ENCODE peak calls at places on chromosomes 6 and 20, in five cellular contexts. One of them, this sample, is unnamed.

GRCh38 chr20:32338665-32339064 is 19.5 kb upstream of the ASXL1 start:
- DNase-seq in endothelial cell: no peak
- DNase-seq in SK-N-SH: no peak
- DNase-seq in adrenal gland: peak
- DNase-seq in cardiac muscle cell: no peak
- DNase-seq in this sample: no peak

GRCh38 chr20:13816757-13817156 is 31.9 kb downstream of the NDUFAF5 start:
- DNase-seq in endothelial cell: no peak
- DNase-seq in SK-N-SH: no peak
- DNase-seq in adrenal gland: no peak
- DNase-seq in cardiac muscle cell: no peak
- DNase-seq in this sample: no peak

GRCh38 chr6:9901376-9901775 is 513.5 kb downstream of the TFAP2A start:
- DNase-seq in endothelial cell: no peak
- DNase-seq in SK-N-SH: no peak
- DNase-seq in adrenal gland: no peak
- DNase-seq in cardiac muscle cell: no peak
- DNase-seq in this sample: no peak

GRCh38 chr6:41527721-41528408 is 18.3 kb upstream of the FOXP4 start:
- DNase-seq in endothelial cell: no peak
- DNase-seq in SK-N-SH: no peak
- DNase-seq in adrenal gland: no peak
- DNase-seq in cardiac muscle cell: peak
- DNase-seq in this sample: peak

GRCh38 chr6:65776332-65776731 is 69.3 kb upstream of the EYS start:
- DNase-seq in endothelial cell: no peak
- DNase-seq in SK-N-SH: no peak
- DNase-seq in adrenal gland: peak
- DNase-seq in cardiac muscle cell: no peak
- DNase-seq in this sample: no peak

GRCh38 chr20:24208652-24209051 is 220.1 kb upstream of the GGTLC1 start:
- DNase-seq in endothelial cell: peak
- DNase-seq in SK-N-SH: no peak
- DNase-seq in adrenal gland: no peak
- DNase-seq in cardiac muscle cell: no peak
- DNase-seq in this sample: peak

GRCh38 chr6:72787521-72788031 is 165.7 kb downstream of the KCNQ5 start:
- DNase-seq in endothelial cell: no peak
- DNase-seq in SK-N-SH: no peak
- DNase-seq in adrenal gland: no peak
- DNase-seq in cardiac muscle cell: peak
- DNase-seq in this sample: no peak

GRCh38 chr20:36482044-36482473 is 59.3 kb upstream of the MYL9 start:
- DNase-seq in endothelial cell: no peak
- DNase-seq in SK-N-SH: no peak
- DNase-seq in adrenal gland: peak
- DNase-seq in cardiac muscle cell: no peak
- DNase-seq in this sample: no peak

DNA sequence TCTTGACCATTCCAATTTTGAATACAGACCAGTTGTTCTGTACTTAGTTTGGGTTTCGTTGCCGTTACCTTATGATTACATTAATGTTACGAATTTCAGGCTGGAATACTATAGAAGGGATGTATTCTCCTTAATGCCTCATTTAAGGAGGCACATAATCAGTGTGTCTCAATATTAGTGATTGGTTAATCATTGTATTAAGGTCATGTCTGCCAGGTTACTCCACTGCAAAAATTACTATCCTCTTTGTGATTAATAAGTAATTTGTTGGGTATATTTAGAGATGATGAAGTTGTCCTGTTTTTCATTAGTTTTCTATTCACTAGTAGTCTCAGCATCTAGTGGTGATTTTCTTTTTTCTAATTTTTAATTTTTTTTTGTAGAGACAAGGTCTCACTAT is 66.3 kb downstream of the CBFA2T2 start:
- DNase-seq in endothelial cell: no peak
- DNase-seq in SK-N-SH: no peak
- DNase-seq in adrenal gland: no peak
- DNase-seq in cardiac muscle cell: no peak
- DNase-seq in this sample: no peak
- TF ChIP-seq CTCF in endothelial cell: no peak
- TF ChIP-seq CTCF in SK-N-SH: no peak
- TF ChIP-seq CTCF in adrenal gland: no peak
- TF ChIP-seq CTCF in cardiac muscle cell: no peak
- TF ChIP-seq CTCF in this sample: no peak

GRCh38 chr6:4727671-4728435 is 48.4 kb upstream of the CDYL start:
- DNase-seq in endothelial cell: no peak
- DNase-seq in SK-N-SH: no peak
- DNase-seq in adrenal gland: no peak
- DNase-seq in cardiac muscle cell: peak
- DNase-seq in this sample: no peak
- TF ChIP-seq CTCF in endothelial cell: no peak
- TF ChIP-seq CTCF in SK-N-SH: no peak
- TF ChIP-seq CTCF in adrenal gland: no peak
- TF ChIP-seq CTCF in cardiac muscle cell: no peak
- TF ChIP-seq CTCF in this sample: no peak

GRCh38 chr6:11123978-11124377 is 12.5 kb upstream of the ERVFRD-1 start:
- DNase-seq in endothelial cell: no peak
- DNase-seq in SK-N-SH: no peak
- DNase-seq in adrenal gland: no peak
- DNase-seq in cardiac muscle cell: no peak
- DNase-seq in this sample: no peak
- TF ChIP-seq CTCF in endothelial cell: no peak
- TF ChIP-seq CTCF in SK-N-SH: peak
- TF ChIP-seq CTCF in adrenal gland: no peak
- TF ChIP-seq CTCF in cardiac muscle cell: peak
- TF ChIP-seq CTCF in this sample: peak

GRCh38 chr6:87407896-87408720 is at the start of gene CFAP206:
- DNase-seq in endothelial cell: peak
- DNase-seq in SK-N-SH: peak
- DNase-seq in adrenal gland: peak
- DNase-seq in cardiac muscle cell: peak
- DNase-seq in this sample: peak
- TF ChIP-seq CTCF in endothelial cell: no peak
- TF ChIP-seq CTCF in SK-N-SH: peak
- TF ChIP-seq CTCF in adrenal gland: peak
- TF ChIP-seq CTCF in cardiac muscle cell: peak
- TF ChIP-seq CTCF in this sample: no peak

DNA sequence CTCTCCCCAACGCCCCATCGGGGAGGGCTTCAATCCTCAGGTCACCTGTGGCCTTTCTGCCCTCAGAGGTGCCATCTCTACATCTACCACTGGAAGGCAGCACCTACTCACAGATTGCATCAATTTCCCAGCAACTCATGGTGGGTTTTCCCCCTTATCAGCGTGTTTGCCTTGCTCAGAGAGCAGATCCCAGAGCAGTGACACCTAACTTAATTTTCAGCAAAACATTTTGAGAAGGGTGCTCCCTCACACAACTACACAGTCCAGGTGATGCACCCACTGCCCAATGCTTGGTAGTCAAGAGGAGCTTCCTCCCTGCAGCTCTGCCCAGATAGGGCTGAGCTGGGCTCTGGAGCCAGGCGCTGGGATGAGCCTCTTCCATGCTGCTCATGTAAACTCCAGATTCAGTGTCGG is 48.2 kb downstream of the PLG start:
- DNase-seq in endothelial cell: peak
- DNase-seq in SK-N-SH: no peak
- DNase-seq in adrenal gland: peak
- DNase-seq in cardiac muscle cell: no peak
- DNase-seq in this sample: peak
- TF ChIP-seq CTCF in endothelial cell: peak
- TF ChIP-seq CTCF in SK-N-SH: peak
- TF ChIP-seq CTCF in adrenal gland: peak
- TF ChIP-seq CTCF in cardiac muscle cell: no peak
- TF ChIP-seq CTCF in this sample: peak

DNA sequence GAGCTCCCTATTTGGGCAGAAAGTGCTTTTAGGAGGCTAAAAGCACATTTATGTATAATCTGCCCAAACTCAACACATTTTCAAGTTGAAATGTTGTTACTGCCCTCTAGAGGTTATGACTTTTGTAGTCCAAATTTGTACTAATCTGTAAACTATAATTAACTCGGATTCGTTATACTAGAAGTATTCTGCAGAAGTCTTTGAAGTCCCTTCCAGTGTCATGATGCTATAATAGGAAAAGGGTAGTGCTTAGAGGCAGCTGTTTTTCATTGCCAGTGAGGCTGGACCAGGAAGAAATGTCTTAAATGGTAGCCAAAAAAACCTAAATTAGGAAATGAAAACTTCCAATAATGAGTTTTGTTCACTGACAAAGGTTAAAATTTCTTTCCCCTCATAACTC is 44.8 kb upstream of the EMILIN3 start:
- DNase-seq in endothelial cell: no peak
- DNase-seq in SK-N-SH: no peak
- DNase-seq in adrenal gland: no peak
- DNase-seq in cardiac muscle cell: peak
- DNase-seq in this sample: no peak
- TF ChIP-seq CTCF in endothelial cell: peak
- TF ChIP-seq CTCF in SK-N-SH: peak
- TF ChIP-seq CTCF in adrenal gland: peak
- TF ChIP-seq CTCF in cardiac muscle cell: peak
- TF ChIP-seq CTCF in this sample: peak

This sample was measured in glutamatergic neuron.